ENCODE peak calls at places on chromosome 17, in six cellular contexts. B is IMR-90; M is C1 segment of cervical spinal cord; G is GM12891; Y is spleen; V is stimulated activated CD8-positive, alpha-beta memory T cell treated with anti-CD3 and anti-CD28 coated beads, Interleukin-15, amount 100 ng/mL, for 1 hour. D is an unnamed sample.

GRCh38 chr17:57674894-57675293 is 70.2 kb downstream of the CCDC182 start:
- DNase-seq in G (no peak), Y (peak), B (no peak), V (no peak), M (no peak), D (no peak)

GRCh38 chr17:17235212-17236174 is 1.5 kb downstream of the FLCN start:
- DNase-seq in Y (peak), M (peak), B (peak), G (no peak), V (no peak), D (no peak)

GRCh38 chr17:45867702-45868101 is 23.0 kb downstream of the SPPL2C start:
- DNase-seq in M (no peak), G (no peak), B (no peak), Y (no peak), V (no peak), D (no peak)

GRCh38 chr17:32125848-32126153 is 16.5 kb upstream of the RHOT1 start:
- DNase-seq in V (no peak), Y (no peak), G (no peak), M (no peak), B (no peak), D (no peak)

GRCh38 chr17:19386974-19387920 is at the start of gene MFAP4:
- DNase-seq in G (no peak), B (peak), Y (peak), M (no peak), V (no peak), D (peak)

GRCh38 chr17:68391561-68392268 is 65.6 kb downstream of the WIPI1 start:
- DNase-seq in V (no peak), B (no peak), Y (no peak), G (no peak), M (no peak), D (no peak)

GRCh38 chr17:81933178-81933699 is 3.9 kb downstream of the PYCR1 start:
- DNase-seq in M (no peak), B (no peak), V (no peak), G (no peak), Y (no peak), D (no peak)

GRCh38 chr17:37743875-37744632 is 805 bp downstream of the HNF1B start:
- DNase-seq in V (no peak), M (no peak), Y (no peak), B (no peak), G (no peak), D (no peak)

GRCh38 chr17:193841-194806 is 12.7 kb upstream of the DOC2B start:
- DNase-seq in B (no peak), M (peak), G (no peak), Y (peak), V (no peak), D (no peak)

GRCh38 chr17:72182256-72182890 is 61.6 kb downstream of the SOX9 start:
- DNase-seq in M (no peak), B (no peak), V (no peak), Y (no peak), G (no peak), D (no peak)

GRCh38 chr17:31754239-31754945 is 104.7 kb downstream of the COPRS start:
- DNase-seq in Y (no peak), V (no peak), B (peak), M (no peak), G (no peak), D (no peak)

GRCh38 chr17:7704601-7705268 is at the start of gene EFNB3:
- DNase-seq in B (no peak), M (no peak), Y (peak), V (no peak), G (no peak), D (no peak)

GRCh38 chr17:35715416-35715815 is 16.0 kb upstream of the RASL10B start:
- DNase-seq in B (no peak), V (no peak), Y (no peak), G (no peak), M (no peak), D (no peak)

GRCh38 chr17:39225308-39225973 is at the start of gene STAC2:
- DNase-seq in V (no peak), B (no peak), G (no peak), Y (peak), M (no peak), D (no peak)

GRCh38 chr17:67911038-67911782 is 85.1 kb downstream of the C17orf58 start:
- DNase-seq in M (no peak), V (no peak), Y (no peak), B (no peak), G (no peak), D (no peak)

GRCh38 chr17:56835259-56835575 is 1.3 kb downstream of the DGKE start:
- DNase-seq in G (no peak), V (no peak), B (peak), Y (no peak), M (no peak), D (no peak)

GRCh38 chr17:56583772-56584171 is 9.7 kb upstream of the NOG start:
- DNase-seq in V (no peak), G (no peak), M (no peak), B (no peak), Y (no peak), D (no peak)

GRCh38 chr17:58399974-58400373 is 17.4 kb downstream of the RNF43 start:
- DNase-seq in V (no peak), M (no peak), Y (no peak), G (no peak), B (no peak), D (no peak)

GRCh38 chr17:11944587-11944986 is 52.7 kb downstream of the ZNF18 start:
- DNase-seq in B (no peak), G (no peak), V (no peak), M (no peak), Y (no peak), D (no peak)

GRCh38 chr17:43531082-43531378 is 15.1 kb downstream of the ETV4 start:
- DNase-seq in Y (no peak), V (no peak), G (no peak), M (no peak), B (no peak), D (no peak)

GRCh38 chr17:37826497-37827115 is 81.7 kb upstream of the HNF1B start:
- DNase-seq in V (no peak), G (no peak), Y (peak), M (no peak), B (no peak), D (peak)

GRCh38 chr17:76446449-76447231 is 6.3 kb downstream of the UBE2O start:
- DNase-seq in Y (no peak), G (no peak), B (peak), V (no peak), M (no peak), D (no peak)

GRCh38 chr17:36856169-36856568 is 81.1 kb upstream of the LHX1 start:
- DNase-seq in G (no peak), M (no peak), V (no peak), B (no peak), Y (no peak), D (no peak)

GRCh38 chr17:9677932-9678331 is 32.6 kb downstream of the USP43 start:
- DNase-seq in B (no peak), V (no peak), M (no peak), Y (no peak), G (no peak), D (no peak)

GRCh38 chr17:17666111-17666714 is 15.0 kb upstream of the RAI1 start:
- DNase-seq in M (no peak), G (no peak), B (peak), Y (no peak), V (no peak), D (no peak)

GRCh38 chr17:21542991-21543390 is 149.3 kb upstream of the KCNJ18 start:
- DNase-seq in Y (no peak), G (no peak), B (no peak), M (no peak), V (no peak), D (no peak)

GRCh38 chr17:83202002-83203000 is 122.9 kb downstream of the METRNL start:
- DNase-seq in G (no peak), M (no peak), V (no peak), Y (peak), B (no peak), D (no peak)

GRCh38 chr17:48612456-48612853 is 1.6 kb upstream of the HOXB7 start:
- DNase-seq in G (no peak), V (no peak), Y (no peak), B (peak), M (no peak), D (no peak)